ENCODE peak calls at places on chromosomes 4 and X, in nine cellular contexts. One of them, this sample, is unnamed.

GRCh38 chr4:141810038-141810701 is 173.8 kb downstream of the IL15 start:
- DNase-seq in NCI-H1436: no peak
- DNase-seq in putamen: no peak
- DNase-seq in AG08395: no peak
- DNase-seq in pons: no peak
- DNase-seq in iris pigment epithelial cell: no peak
- DNase-seq in left ventricle myocardium superior: no peak
- DNase-seq in Right ventricle myocardium inferior: no peak
- DNase-seq in ecto neural progenitor cell: no peak
- DNase-seq in this sample: no peak

GRCh38 chr4:25800253-25800652 is 62.5 kb downstream of the SEL1L3 start:
- DNase-seq in putamen: no peak
- DNase-seq in ecto neural progenitor cell: no peak
- DNase-seq in left ventricle myocardium superior: no peak
- DNase-seq in NCI-H1436: no peak
- DNase-seq in iris pigment epithelial cell: peak
- DNase-seq in pons: no peak
- DNase-seq in AG08395: no peak
- DNase-seq in Right ventricle myocardium inferior: no peak
- DNase-seq in this sample: no peak

GRCh38 chr4:183411291-183411861 is 33.1 kb upstream of the CDKN2AIP start:
- DNase-seq in iris pigment epithelial cell: peak
- DNase-seq in pons: no peak
- DNase-seq in ecto neural progenitor cell: no peak
- DNase-seq in Right ventricle myocardium inferior: no peak
- DNase-seq in AG08395: no peak
- DNase-seq in left ventricle myocardium superior: no peak
- DNase-seq in putamen: no peak
- DNase-seq in NCI-H1436: no peak
- DNase-seq in this sample: no peak

GRCh38 chr4:71944956-71945355 is 86.8 kb upstream of the NPFFR2 start:
- DNase-seq in NCI-H1436: no peak
- DNase-seq in pons: no peak
- DNase-seq in left ventricle myocardium superior: no peak
- DNase-seq in AG08395: no peak
- DNase-seq in Right ventricle myocardium inferior: no peak
- DNase-seq in iris pigment epithelial cell: peak
- DNase-seq in putamen: no peak
- DNase-seq in ecto neural progenitor cell: no peak
- DNase-seq in this sample: no peak

GRCh38 chr4:184807797-184808718 is 17.7 kb downstream of the ACSL1 start:
- DNase-seq in AG08395: no peak
- DNase-seq in left ventricle myocardium superior: peak
- DNase-seq in ecto neural progenitor cell: peak
- DNase-seq in NCI-H1436: peak
- DNase-seq in iris pigment epithelial cell: peak
- DNase-seq in putamen: peak
- DNase-seq in Right ventricle myocardium inferior: no peak
- DNase-seq in pons: peak
- DNase-seq in this sample: no peak

GRCh38 chr4:72376901-72377300 is 192.1 kb downstream of the ADAMTS3 start:
- DNase-seq in ecto neural progenitor cell: no peak
- DNase-seq in AG08395: no peak
- DNase-seq in putamen: no peak
- DNase-seq in pons: no peak
- DNase-seq in Right ventricle myocardium inferior: no peak
- DNase-seq in iris pigment epithelial cell: no peak
- DNase-seq in left ventricle myocardium superior: no peak
- DNase-seq in NCI-H1436: no peak
- DNase-seq in this sample: no peak

GRCh38 chr4:5054532-5054931 is 3.3 kb downstream of the STK32B start:
- DNase-seq in pons: no peak
- DNase-seq in ecto neural progenitor cell: no peak
- DNase-seq in putamen: no peak
- DNase-seq in Right ventricle myocardium inferior: no peak
- DNase-seq in left ventricle myocardium superior: no peak
- DNase-seq in AG08395: no peak
- DNase-seq in iris pigment epithelial cell: no peak
- DNase-seq in NCI-H1436: no peak
- DNase-seq in this sample: no peak

GRCh38 chr4:157739237-157739636 is 433.6 kb downstream of the GASK1B start:
- DNase-seq in pons: no peak
- DNase-seq in left ventricle myocardium superior: no peak
- DNase-seq in AG08395: no peak
- DNase-seq in Right ventricle myocardium inferior: no peak
- DNase-seq in putamen: no peak
- DNase-seq in NCI-H1436: no peak
- DNase-seq in iris pigment epithelial cell: peak
- DNase-seq in ecto neural progenitor cell: no peak
- DNase-seq in this sample: no peak

GRCh38 chr4:173370130-173370476 is 651 bp upstream of the SAP30 start:
- DNase-seq in ecto neural progenitor cell: peak
- DNase-seq in iris pigment epithelial cell: no peak
- DNase-seq in NCI-H1436: no peak
- DNase-seq in left ventricle myocardium superior: peak
- DNase-seq in pons: no peak
- DNase-seq in AG08395: no peak
- DNase-seq in putamen: no peak
- DNase-seq in Right ventricle myocardium inferior: peak
- DNase-seq in this sample: peak

GRCh38 chr4:127400736-127401346 is 231.9 kb upstream of the INTU start:
- DNase-seq in AG08395: peak
- DNase-seq in left ventricle myocardium superior: peak
- DNase-seq in iris pigment epithelial cell: peak
- DNase-seq in NCI-H1436: peak
- DNase-seq in ecto neural progenitor cell: peak
- DNase-seq in Right ventricle myocardium inferior: peak
- DNase-seq in pons: peak
- DNase-seq in putamen: no peak
- DNase-seq in this sample: peak

GRCh38 chrX:53294024-53294648 is 12.8 kb upstream of the IQSEC2 start:
- DNase-seq in AG08395: peak
- DNase-seq in iris pigment epithelial cell: peak
- DNase-seq in pons: no peak
- DNase-seq in NCI-H1436: no peak
- DNase-seq in ecto neural progenitor cell: no peak
- DNase-seq in putamen: no peak
- DNase-seq in left ventricle myocardium superior: no peak
- DNase-seq in Right ventricle myocardium inferior: no peak
- DNase-seq in this sample: no peak

GRCh38 chrX:16989750-16990149 is 43.3 kb downstream of the REPS2 start:
- DNase-seq in Right ventricle myocardium inferior: no peak
- DNase-seq in NCI-H1436: no peak
- DNase-seq in AG08395: no peak
- DNase-seq in putamen: no peak
- DNase-seq in ecto neural progenitor cell: no peak
- DNase-seq in pons: no peak
- DNase-seq in left ventricle myocardium superior: no peak
- DNase-seq in iris pigment epithelial cell: no peak
- DNase-seq in this sample: no peak

GRCh38 chr4:75142850-75143249 is 209.9 kb downstream of the PARM1 start:
- DNase-seq in putamen: no peak
- DNase-seq in Right ventricle myocardium inferior: no peak
- DNase-seq in left ventricle myocardium superior: no peak
- DNase-seq in NCI-H1436: no peak
- DNase-seq in ecto neural progenitor cell: no peak
- DNase-seq in pons: no peak
- DNase-seq in AG08395: no peak
- DNase-seq in iris pigment epithelial cell: no peak
- DNase-seq in this sample: no peak

GRCh38 chr4:112284662-112285411 is 867 bp downstream of the TIFA start:
- DNase-seq in ecto neural progenitor cell: no peak
- DNase-seq in iris pigment epithelial cell: peak
- DNase-seq in Right ventricle myocardium inferior: no peak
- DNase-seq in AG08395: peak
- DNase-seq in putamen: no peak
- DNase-seq in NCI-H1436: no peak
- DNase-seq in left ventricle myocardium superior: peak
- DNase-seq in pons: peak
- DNase-seq in this sample: no peak

GRCh38 chr4:87005690-87006461 is 71.1 kb downstream of the AFF1 start:
- DNase-seq in left ventricle myocardium superior: no peak
- DNase-seq in iris pigment epithelial cell: no peak
- DNase-seq in ecto neural progenitor cell: no peak
- DNase-seq in pons: peak
- DNase-seq in AG08395: peak
- DNase-seq in NCI-H1436: no peak
- DNase-seq in putamen: peak
- DNase-seq in Right ventricle myocardium inferior: no peak
- DNase-seq in this sample: peak

GRCh38 chr4:38902695-38903094 is 35.1 kb downstream of the FAM114A1 start:
- DNase-seq in AG08395: no peak
- DNase-seq in Right ventricle myocardium inferior: no peak
- DNase-seq in left ventricle myocardium superior: no peak
- DNase-seq in pons: peak
- DNase-seq in NCI-H1436: no peak
- DNase-seq in ecto neural progenitor cell: no peak
- DNase-seq in iris pigment epithelial cell: no peak
- DNase-seq in putamen: peak
- DNase-seq in this sample: no peak

This sample was measured in activated CD8-positive, alpha-beta memory T cell treated with anti-CD3 and anti-CD28 coated beads, Interleukin-2, amount 50 U/mL, for 48 hours.